ENCODE peak calls at places on chromosomes 7 and 10, in six cellular contexts. X, H, P, L, Y and N are unnamed samples.

GRCh38 chr7:127447326-127447945 is 54.9 kb upstream of the ZNF800 start:
- DNase-seq in X (peak; percentile 84), H (no peak), P (peak; percentile 72), L (peak; percentile 77), Y (peak; percentile 30), N (peak; percentile 82)

GRCh38 chr10:99331207-99331803 is 2.1 kb downstream of the CNNM1 start:
- DNase-seq in X (peak; percentile 13), H (no peak), P (no peak), L (no peak), Y (peak; percentile 25), N (no peak)

GRCh38 chr7:16295558-16295957 is 125.8 kb downstream of the CRPPA start:
- DNase-seq in X (no peak), H (no peak), P (no peak), L (no peak), Y (no peak), N (no peak)

GRCh38 chr10:80108576-80109239 is 23.8 kb upstream of the PLAC9 start:
- DNase-seq in X (no peak), H (no peak), P (no peak), L (no peak), Y (no peak), N (no peak)

GRCh38 chr10:93837783-93838677 is 55.7 kb upstream of the SLC35G1 start:
- DNase-seq in X (no peak), H (no peak), P (no peak), L (no peak), Y (no peak), N (no peak)

GRCh38 chr7:108326938-108327337 is 129.3 kb downstream of the NRCAM start:
- DNase-seq in X (no peak), H (no peak), P (no peak), L (no peak), Y (no peak), N (no peak)

GRCh38 chr10:6047847-6048246 is 14.3 kb downstream of the IL2RA start:
- DNase-seq in X (no peak), H (no peak), P (no peak), L (no peak), Y (no peak), N (no peak)

GRCh38 chr10:76902949-76903348 is 734.7 kb downstream of the KCNMA1 start:
- DNase-seq in X (peak; percentile 62), H (no peak), P (no peak), L (no peak), Y (peak; percentile 10), N (peak; percentile 1)

GRCh38 chr7:155188821-155189599 is 108.7 kb upstream of the INSIG1 start:
- DNase-seq in X (no peak), H (no peak), P (peak; percentile 13), L (no peak), Y (no peak), N (no peak)

GRCh38 chr7:127809285-127809702 is 157.3 kb downstream of the SND1 start:
- DNase-seq in X (no peak), H (no peak), P (peak; percentile 70), L (peak; percentile 82), Y (no peak), N (no peak)

GRCh38 chr7:44264221-44264956 is 61.0 kb downstream of the CAMK2B start:
- DNase-seq in X (no peak), H (peak; percentile 61), P (no peak), L (no peak), Y (no peak), N (no peak)

GRCh38 chr10:95287281-95287680 is 3.5 kb downstream of the PDLIM1 start:
- DNase-seq in X (no peak), H (no peak), P (peak; percentile 45), L (no peak), Y (no peak), N (no peak)

GRCh38 chr10:52004342-52004949 is 305.1 kb upstream of the CSTF2T start:
- DNase-seq in X (no peak), H (peak; percentile 20), P (peak; percentile 39), L (peak; percentile 27), Y (peak; percentile 26), N (peak; percentile 22)